ENCODE peak calls at places on chromosome 2, in four cellular contexts. H is aorta, V is upper lobe of right lung, B is stomach. F is an unnamed sample. For H3K9me3 and H3K36me3, the result is how much of the 10 kb centered on the place peaks cover.

GRCh38 chr2:85594715-85595377 is 699 bp upstream of the RNF181 start:
- DNase-seq in H (no peak), V (no peak), B (no peak), F (no peak)

GRCh38 chr2:226352941-226353558 is 446.6 kb downstream of the IRS1 start:
- DNase-seq in H (no peak), V (no peak), B (no peak), F (no peak)

GRCh38 chr2:28662044-28662443 is 89.6 kb upstream of the PPP1CB start:
- DNase-seq in H (no peak), V (no peak), B (peak), F (peak)

GRCh38 chr2:109513749-109514588 is 99.8 kb downstream of the SEPTIN10 start:
- DNase-seq in H (peak), V (no peak), B (no peak), F (peak)

GRCh38 chr2:147487980-147488289 is 356.9 kb upstream of the ACVR2A start:
- DNase-seq in H (no peak), V (no peak), B (no peak), F (no peak)

GRCh38 chr2:48433682-48434081 is 96.3 kb upstream of the STON1 start:
- DNase-seq in H (peak), V (no peak), B (no peak), F (no peak)

GRCh38 chr2:46315103-46315890 is 18.1 kb downstream of the EPAS1 start:
- DNase-seq in H (peak), V (peak), B (peak), F (peak)

GRCh38 chr2:98702127-98702802 is 28.7 kb downstream of the MGAT4A start:
- DNase-seq in H (no peak), V (no peak), B (peak), F (no peak)

GRCh38 chr2:25672500-25673169 is 742 bp downstream of the DTNB start:
- DNase-seq in H (peak), V (peak), B (peak), F (peak)

GRCh38 chr2:42234056-42234455 is 64.9 kb downstream of the EML4 start:
- DNase-seq in H (no peak), V (no peak), B (no peak), F (no peak)

GRCh38 chr2:220556658-220557057 is 929.2 kb downstream of the SLC4A3 start:
- DNase-seq in H (no peak), V (no peak), B (no peak), F (peak)

GRCh38 chr2:18924905-18925691 is 335.7 kb upstream of the NT5C1B start:
- DNase-seq in H (no peak), V (no peak), B (no peak), F (no peak)

GRCh38 chr2:127610561-127610960 is 35.4 kb upstream of the GPR17 start:
- DNase-seq in H (no peak), V (peak), B (no peak), F (no peak)

GRCh38 chr2:206040525-206040924 is 45.4 kb downstream of the INO80D start:
- DNase-seq in H (no peak), V (no peak), B (no peak), F (no peak)

GRCh38 chr2:232329716-232330067 is 48.9 kb upstream of the ALPP start:
- DNase-seq in H (no peak), V (peak), B (no peak), F (no peak)

GRCh38 chr2:241617431-241618154 is 19.4 kb downstream of the THAP4 start:
- DNase-seq in H (no peak), V (no peak), B (no peak), F (no peak)

GRCh38 chr2:41717883-41718282 is 329.9 kb upstream of the PKDCC start:
- DNase-seq in H (no peak), V (no peak), B (no peak), F (peak)

GRCh38 chr2:32008811-32009478 is 1.9 kb downstream of the MEMO1 start:
- DNase-seq in H (no peak), V (no peak), B (no peak), F (peak)

GRCh38 chr2:165114345-165114943 is 89.4 kb downstream of the SCN3A start:
- DNase-seq in H (no peak), V (no peak), B (no peak), F (peak)

GRCh38 chr2:222404126-222404891 is 20.0 kb upstream of the SGPP2 start:
- DNase-seq in H (peak), V (no peak), B (no peak), F (peak)

GRCh38 chr2:140808816-140809215 is 1322.0 kb downstream of the LRP1B start:
- DNase-seq in H (no peak), V (no peak), B (no peak), F (no peak)

GRCh38 chr2:98818164-98818563 is 87.2 kb upstream of the MGAT4A start:
- DNase-seq in H (no peak), V (no peak), B (no peak), F (no peak)

GRCh38 chr2:20614201-20615045 is 36.5 kb downstream of the HS1BP3 start:
- DNase-seq in H (peak), V (peak), B (peak), F (peak)

GRCh38 chr2:127635380-127636237 is 10.3 kb upstream of the GPR17 start:
- DNase-seq in H (no peak), V (no peak), B (no peak), F (no peak)

GRCh38 chr2:235698504-235698903 is 204.7 kb downstream of the AGAP1 start:
- DNase-seq in H (no peak), V (no peak), B (no peak), F (no peak)

GRCh38 chr2:158047156-158047611 is 54.5 kb upstream of the UPP2 start:
- DNase-seq in H (no peak), V (no peak), B (no peak), F (no peak)

GRCh38 chr2:123993728-123994323 is 31.3 kb upstream of the CNTNAP5 start:
- DNase-seq in H (no peak), V (no peak), B (peak), F (peak)

GRCh38 chr2:171174075-171174474 is 13.4 kb upstream of the TLK1 start:
- DNase-seq in H (no peak), V (no peak), B (no peak), F (no peak)

GRCh38 chr2:7424481-7424880 is 507.3 kb downstream of the RNF144A start:
- DNase-seq in H (no peak), V (no peak), B (no peak), F (no peak)

GRCh38 chr2:43054367-43054766 is 172.0 kb downstream of the ZFP36L2 start:
- DNase-seq in H (peak), V (peak), B (peak), F (no peak)

GRCh38 chr2:584863-585823 is 92.1 kb downstream of the TMEM18 start:
- DNase-seq in H (no peak), V (no peak), B (no peak), F (no peak)

GRCh38 chr2:14535156-14535555 is 97.4 kb upstream of the LRATD1 start:
- DNase-seq in H (no peak), V (no peak), B (no peak), F (no peak)

GRCh38 chr2:27428213-27428977 is at the start of gene NRBP1:
- DNase-seq in H (peak), V (peak), B (peak), F (peak)

GRCh38 chr2:30234180-30234971 is 3.0 kb downstream of the LBH start:
- DNase-seq in H (peak), V (no peak), B (peak), F (peak)

GRCh38 chr2:219452361-219453317 is 18.0 kb downstream of the SPEG start:
- DNase-seq in H (peak), V (peak), B (no peak), F (peak)

GRCh38 chr2:17309741-17310339 is 208.4 kb downstream of the RAD51AP2 start:
- DNase-seq in H (no peak), V (no peak), B (peak), F (peak)

GRCh38 chr2:64210816-64211215 is 66.6 kb upstream of the PELI1 start:
- DNase-seq in H (no peak), V (no peak), B (no peak), F (no peak)

GRCh38 chr2:72579595-72580180 is 246.1 kb downstream of the EXOC6B start:
- DNase-seq in H (no peak), V (no peak), B (no peak), F (no peak)

GRCh38 chr2:195861821-195862220 is 204.8 kb downstream of the SLC39A10 start:
- DNase-seq in H (no peak), V (no peak), B (no peak), F (peak)

GRCh38 chr2:240355001-240355891 is 80.2 kb upstream of the GPC1 start:
- DNase-seq in H (no peak), V (no peak), B (no peak), F (no peak)
- H3K9me3 ChIP-seq in H (under half), V (under half), B (under half), F (under half)

GRCh38 chr2:218278531-218279360 is 8.4 kb downstream of the PNKD start:
- DNase-seq in H (no peak), V (no peak), B (no peak), F (no peak)
- H3K36me3 ChIP-seq in H (under half), V (half or more), B (half or more), F (half or more)

GRCh38 chr2:202716114-202716718 is 81.4 kb downstream of the FAM117B start:
- DNase-seq in H (no peak), V (no peak), B (no peak), F (no peak)
- H3K9me3 ChIP-seq in H (under half), V (under half), B (under half), F (under half)

GRCh38 chr2:233440714-233441113 is 86.4 kb downstream of the DGKD start:
- DNase-seq in H (no peak), V (no peak), B (no peak), F (no peak)
- H3K36me3 ChIP-seq in H (under half), V (half or more), B (half or more), F (under half)

GRCh38 chr2:22673501-22673900 is 711.5 kb upstream of the KLHL29 start:
- DNase-seq in H (no peak), V (no peak), B (no peak), F (no peak)
- H3K9me3 ChIP-seq in H (under half), V (under half), B (under half), F (under half)

DNA sequence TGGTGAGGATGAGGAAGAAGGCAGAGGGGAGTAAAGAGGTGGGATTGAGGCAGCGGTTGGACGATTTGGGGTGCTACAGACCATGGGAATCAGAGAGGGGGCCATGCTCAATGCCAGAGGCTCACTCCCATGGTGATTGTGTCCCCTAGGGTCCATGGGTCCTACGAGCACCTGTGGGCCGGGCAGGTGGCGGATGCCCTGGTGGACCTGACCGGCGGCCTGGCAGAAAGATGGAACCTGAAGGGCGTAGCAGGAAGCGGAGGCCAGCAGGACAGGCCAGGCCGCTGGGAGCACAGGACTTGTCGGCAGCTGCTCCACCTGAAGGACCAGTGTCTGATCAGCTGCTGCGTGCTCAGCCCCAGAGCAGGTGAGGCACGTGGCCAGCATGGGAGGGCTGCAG is 5.2 kb downstream of the CAPN10 start:
- DNase-seq in H (peak), V (peak), B (no peak), F (no peak)
- H3K36me3 ChIP-seq in H (under half), V (under half), B (under half), F (under half)

DNA sequence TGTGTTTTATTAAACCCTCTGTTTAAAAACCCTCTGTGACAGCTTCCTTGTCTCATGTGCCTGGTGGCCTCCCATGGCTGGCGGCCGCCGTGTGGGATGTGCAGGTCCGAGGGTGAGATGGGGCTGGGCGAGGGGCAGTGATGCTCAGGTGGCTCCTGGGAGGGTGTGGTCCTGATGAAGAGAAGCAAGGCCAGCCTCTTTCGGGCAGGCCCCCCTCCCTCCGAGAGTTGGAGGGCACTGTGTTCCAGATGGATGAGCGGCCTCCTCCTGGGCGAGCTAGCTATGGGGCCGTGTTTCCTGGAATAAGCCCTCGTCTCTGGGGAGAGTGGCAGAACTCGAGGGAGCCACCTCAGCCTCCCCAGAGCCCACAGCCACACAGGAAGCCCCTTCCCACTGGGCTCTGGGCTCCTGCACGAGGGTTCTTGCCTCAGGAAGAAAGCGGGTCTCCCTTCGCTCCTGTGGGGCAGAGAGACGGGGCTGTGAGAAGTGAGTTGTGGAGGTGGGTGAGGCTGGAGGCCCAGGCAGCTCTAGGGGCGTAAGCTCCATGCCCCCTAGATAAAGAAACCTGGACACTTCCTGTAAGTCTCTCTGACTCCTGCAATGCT is 72.1 kb downstream of the ASB1 start:
- DNase-seq in H (no peak), V (peak), B (peak), F (no peak)
- H3K9me3 ChIP-seq in H (under half), V (under half), B (under half), F (under half)

GRCh38 chr2:130169896-130170295 is 11.5 kb downstream of the SMPD4 start:
- DNase-seq in H (no peak), V (no peak), B (no peak), F (no peak)
- H3K36me3 ChIP-seq in H (under half), V (half or more), B (under half), F (under half)